ENCODE peak calls at places on chromosomes 7 and 10, in four cellular contexts. G is PC-9, E is tibial artery, V is RWPE2. I is an unnamed sample.
A peak's percentile ranks its signal among the peaks of the same experiment; 100 is the strongest.

GRCh38 chr10:70494536-70494935 is 16.0 kb downstream of the PALD1 start:
- DNase-seq in G (no peak), E (no peak), V (no peak), I (no peak)

GRCh38 chr10:52440612-52441285 is 126.7 kb downstream of the DKK1 start:
- DNase-seq in G (no peak), E (no peak), V (no peak), I (no peak)

GRCh38 chr10:6154566-6154965 is 48.2 kb upstream of the PFKFB3 start:
- DNase-seq in G (no peak), E (no peak), V (no peak), I (no peak)

GRCh38 chr7:936131-937054 is 18.1 kb downstream of the ADAP1 start:
- DNase-seq in G (peak; percentile 95), E (no peak), V (peak; percentile 66), I (peak; percentile 84)

GRCh38 chr7:3655635-3656034 is 354.6 kb downstream of the SDK1 start:
- DNase-seq in G (no peak), E (no peak), V (no peak), I (no peak)

GRCh38 chr10:7622969-7623368 is 43.8 kb downstream of the ITIH5 start:
- DNase-seq in G (no peak), E (no peak), V (no peak), I (no peak)

GRCh38 chr7:1033546-1034145 is 10.7 kb upstream of the GPR146 start:
- DNase-seq in G (no peak), E (no peak), V (no peak), I (no peak)

GRCh38 chr10:69883680-69884375 is 82.1 kb downstream of the COL13A1 start:
- DNase-seq in G (no peak), E (no peak), V (no peak), I (no peak)

GRCh38 chr10:87618470-87619423 is 40.9 kb upstream of the PAPSS2 start:
- DNase-seq in G (no peak), E (no peak), V (no peak), I (no peak)

GRCh38 chr10:71589617-71590551 is 129.7 kb downstream of the C10orf105 start:
- DNase-seq in G (no peak), E (no peak), V (no peak), I (no peak)

GRCh38 chr7:94049615-94050014 is 45.5 kb upstream of the BET1 start:
- DNase-seq in G (no peak), E (no peak), V (no peak), I (no peak)

GRCh38 chr10:13450078-13450477 is 78.7 kb downstream of the BEND7 start:
- DNase-seq in G (no peak), E (no peak), V (no peak), I (peak; percentile 87)

GRCh38 chr7:8389898-8390642 is 43.3 kb upstream of the NXPH1 start:
- DNase-seq in G (peak; percentile 2), E (no peak), V (no peak), I (peak; percentile 8)

GRCh38 chr10:15518256-15518655 is 147.2 kb upstream of the FAM171A1 start:
- DNase-seq in G (no peak), E (no peak), V (no peak), I (peak; percentile 16)

GRCh38 chr7:80770675-80771081 is 132.2 kb downstream of the CD36 start:
- DNase-seq in G (no peak), E (no peak), V (no peak), I (no peak)

GRCh38 chr7:106535234-106536026 is 125.5 kb downstream of the CCDC71L start:
- DNase-seq in G (no peak), E (no peak), V (no peak), I (no peak)

GRCh38 chr10:112988839-112989406 is 38.9 kb downstream of the TCF7L2 start:
- DNase-seq in G (no peak), E (no peak), V (no peak), I (no peak)

GRCh38 chr10:30709229-30709628 is 79.7 kb upstream of the LYZL2 start:
- DNase-seq in G (no peak), E (no peak), V (no peak), I (no peak)

GRCh38 chr10:71985542-71986250 is 21.5 kb downstream of the CHST3 start:
- DNase-seq in G (no peak), E (peak; percentile 81), V (no peak), I (no peak)

GRCh38 chr7:67462781-67463191 is 466.2 kb downstream of the TYW1 start:
- DNase-seq in G (no peak), E (no peak), V (no peak), I (no peak)

GRCh38 chr10:13074562-13075451 is 25.2 kb upstream of the OPTN start:
- DNase-seq in G (peak; percentile 64), E (peak; percentile 69), V (no peak), I (peak; percentile 81)

GRCh38 chr7:158988302-158988862 is 132.0 kb downstream of the DYNC2I1 start:
- DNase-seq in G (no peak), E (no peak), V (no peak), I (no peak)

GRCh38 chr7:140607441-140607989 is 33.1 kb downstream of the DENND2A start:
- DNase-seq in G (no peak), E (peak; percentile 28), V (no peak), I (no peak)

GRCh38 chr10:72096115-72097000 is 8.0 kb upstream of the SPOCK2 start:
- DNase-seq in G (peak; percentile 66), E (no peak), V (no peak), I (no peak)

GRCh38 chr7:2805213-2806003 is 38.7 kb downstream of the GNA12 start:
- DNase-seq in G (no peak), E (no peak), V (no peak), I (no peak)

GRCh38 chr7:12549106-12549505 is 21.4 kb upstream of the SCIN start:
- DNase-seq in G (no peak), E (no peak), V (no peak), I (no peak)

GRCh38 chr7:24336461-24336860 is 52.5 kb downstream of the NPY start:
- DNase-seq in G (no peak), E (no peak), V (no peak), I (no peak)

GRCh38 chr7:132084776-132085388 is 491.4 kb downstream of the PLXNA4 start:
- DNase-seq in G (peak; percentile 17), E (no peak), V (no peak), I (no peak)

GRCh38 chr10:109456566-109457361 is 466.5 kb downstream of the XPNPEP1 start:
- DNase-seq in G (no peak), E (no peak), V (no peak), I (no peak)

GRCh38 chr10:125217986-125218675 is 57.8 kb upstream of the CTBP2 start:
- DNase-seq in G (peak; percentile 8), E (no peak), V (no peak), I (peak; percentile 88)

GRCh38 chr10:22605168-22605567 is 109.2 kb downstream of the PIP4K2A start:
- DNase-seq in G (no peak), E (no peak), V (no peak), I (peak; percentile 42)

GRCh38 chr10:95907454-95908253 is at the start of gene CC2D2B:
- DNase-seq in G (peak; percentile 69), E (peak; percentile 83), V (peak; percentile 83), I (peak; percentile 92)
- H3K27ac ChIP-seq in G (no peak within 1 kb of the TSS), E (peak within 1 kb of the TSS; percentile 89), V (peak within 1 kb of the TSS; percentile 34), I (peak within 1 kb of the TSS; percentile 84)

GRCh38 chr7:151113344-151114150 is 27.3 kb downstream of the AGAP3 start:
- DNase-seq in G (peak; percentile 87), E (no peak), V (no peak), I (peak; percentile 69)
- TF ChIP-seq CTCF in G (no peak), E (no peak), V (no peak), I (no peak)

DNA sequence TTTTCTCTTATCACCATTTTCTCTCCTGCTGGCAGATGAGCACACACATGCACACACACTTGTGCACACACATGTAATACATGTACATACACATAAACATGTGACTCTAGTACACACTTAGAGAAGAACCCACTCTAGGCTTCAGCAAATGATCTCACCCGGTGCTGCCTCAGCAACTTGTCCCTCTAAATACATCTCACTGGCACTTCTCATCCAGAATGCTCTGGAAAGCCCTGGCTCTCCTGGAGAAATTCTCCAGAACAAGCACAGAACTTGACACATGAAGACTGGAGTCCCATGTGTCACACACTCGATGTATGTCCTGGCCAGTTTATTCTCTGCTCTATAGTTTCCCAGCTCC is 254.9 kb downstream of the ELMO1 start:
- DNase-seq in G (no peak), E (no peak), V (no peak), I (no peak)
- H3K27ac ChIP-seq in G (no peak overlapping the region), E (peak overlapping the region; percentile 44), V (no peak overlapping the region), I (no peak overlapping the region)

DNA sequence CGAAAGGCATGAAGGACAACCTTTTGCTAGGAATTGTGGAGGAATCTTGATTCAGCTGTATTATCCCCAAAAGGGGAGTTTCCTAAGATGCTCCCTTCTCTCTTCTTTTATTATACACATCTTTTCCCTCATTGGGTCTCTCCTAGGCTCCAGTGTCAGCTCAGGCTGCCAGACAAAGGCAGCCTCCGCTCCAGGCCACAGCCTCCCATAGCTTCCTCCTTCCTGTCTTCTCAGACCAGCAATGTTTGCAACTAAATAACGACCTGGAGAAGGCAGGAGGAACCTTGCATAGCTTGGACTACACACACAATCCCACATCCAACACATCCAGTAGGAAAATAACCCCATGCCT is 12.3 kb downstream of the SFXN3 start:
- DNase-seq in G (no peak), E (no peak), V (no peak), I (no peak)
- TF ChIP-seq CTCF in G (no peak), E (no peak), V (no peak), I (no peak)

GRCh38 chr7:74480861-74481417 is 27.2 kb downstream of the GTF2IRD1 start:
- DNase-seq in G (peak; percentile 78), E (peak; percentile 73), V (no peak), I (no peak)

GRCh38 chr7:74483402-74484336 is 30.0 kb downstream of the GTF2IRD1 start:
- DNase-seq in G (peak; percentile 86), E (no peak), V (no peak), I (no peak)

GRCh38 chr7:74481458-74482324 is 28.0 kb downstream of the GTF2IRD1 start:
- DNase-seq in G (no peak), E (no peak), V (no peak), I (no peak)

GRCh38 chr7:74479961-74480829 is 26.5 kb downstream of the GTF2IRD1 start:
- DNase-seq in G (no peak), E (peak; percentile 86), V (no peak), I (peak; percentile 64)

GRCh38 chr7:74482629-74483401 is 29.1 kb downstream of the GTF2IRD1 start:
- DNase-seq in G (peak; percentile 69), E (no peak), V (no peak), I (peak; percentile 79)
- H3K27ac ChIP-seq in G (peak overlapping the region; percentile 81), E (peak overlapping the region; percentile 98), V (peak overlapping the region; percentile 95), I (peak overlapping the region; percentile 100)

DNA sequence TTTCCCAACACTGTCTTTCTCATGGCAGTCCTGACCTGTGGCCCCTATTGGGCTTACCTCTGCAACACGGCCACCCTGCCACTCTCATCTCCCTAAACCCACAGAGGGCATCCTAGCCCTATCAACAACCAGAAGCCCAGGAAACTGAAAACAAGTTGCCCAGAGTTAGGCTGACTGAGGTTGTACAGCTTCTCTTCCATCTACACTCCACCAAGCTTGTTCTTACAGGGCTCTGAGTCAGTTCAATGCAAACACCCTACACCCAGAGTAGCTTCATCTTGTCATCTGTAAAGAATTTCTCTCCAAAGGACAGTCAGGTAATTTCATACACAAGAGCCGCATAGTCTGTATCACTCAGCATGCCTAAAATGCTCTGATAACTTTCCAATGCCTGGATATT is 175.4 kb downstream of the ARID5B start:
- DNase-seq in G (peak; percentile 59), E (no peak), V (no peak), I (peak; percentile 81)
- TF ChIP-seq CTCF in G (no peak), E (no peak), V (peak; percentile 41), I (no peak)

I was measured in RWPE1.